ENCODE peak calls at places on chromosomes 4 and X, in seven cellular contexts. One of them, this sample, is unnamed.

GRCh38 chr4:184745747-184746531 is 12.0 kb upstream of the CENPU start:
- DNase-seq in GM20000: peak
- DNase-seq in osteoblast: peak
- DNase-seq in GM12892: peak
- DNase-seq in tibial nerve: peak
- DNase-seq in CD4-positive, CD25-positive, alpha-beta regulatory T cell: peak
- DNase-seq in activated naive CD8-positive, alpha-beta T cell treated with anti-CD3 and anti-CD28 coated beads, Interleukin-2, amount 50 U/mL, for 24 hours: peak
- DNase-seq in this sample: peak

GRCh38 chrX:53074987-53075386 is 7.2 kb upstream of the TSPYL2 start:
- DNase-seq in GM12892: no peak
- DNase-seq in CD4-positive, CD25-positive, alpha-beta regulatory T cell: no peak
- DNase-seq in tibial nerve: no peak
- DNase-seq in osteoblast: no peak
- DNase-seq in GM20000: no peak
- DNase-seq in activated naive CD8-positive, alpha-beta T cell treated with anti-CD3 and anti-CD28 coated beads, Interleukin-2, amount 50 U/mL, for 24 hours: no peak
- DNase-seq in this sample: no peak

GRCh38 chr4:185028625-185029024 is 10.3 kb downstream of the HELT start:
- DNase-seq in activated naive CD8-positive, alpha-beta T cell treated with anti-CD3 and anti-CD28 coated beads, Interleukin-2, amount 50 U/mL, for 24 hours: no peak
- DNase-seq in osteoblast: no peak
- DNase-seq in CD4-positive, CD25-positive, alpha-beta regulatory T cell: no peak
- DNase-seq in tibial nerve: no peak
- DNase-seq in GM12892: no peak
- DNase-seq in GM20000: no peak
- DNase-seq in this sample: no peak

GRCh38 chr4:90883519-90883918 is 756.3 kb downstream of the CCSER1 start:
- DNase-seq in osteoblast: no peak
- DNase-seq in GM20000: no peak
- DNase-seq in tibial nerve: no peak
- DNase-seq in GM12892: no peak
- DNase-seq in activated naive CD8-positive, alpha-beta T cell treated with anti-CD3 and anti-CD28 coated beads, Interleukin-2, amount 50 U/mL, for 24 hours: no peak
- DNase-seq in CD4-positive, CD25-positive, alpha-beta regulatory T cell: no peak
- DNase-seq in this sample: no peak

GRCh38 chr4:118816538-118817177 is 19.3 kb downstream of the SEC24D start:
- DNase-seq in CD4-positive, CD25-positive, alpha-beta regulatory T cell: no peak
- DNase-seq in osteoblast: no peak
- DNase-seq in activated naive CD8-positive, alpha-beta T cell treated with anti-CD3 and anti-CD28 coated beads, Interleukin-2, amount 50 U/mL, for 24 hours: no peak
- DNase-seq in GM12892: no peak
- DNase-seq in GM20000: no peak
- DNase-seq in tibial nerve: no peak
- DNase-seq in this sample: no peak

GRCh38 chrX:109281478-109282275 is 200.2 kb downstream of the GUCY2F start:
- DNase-seq in GM12892: no peak
- DNase-seq in CD4-positive, CD25-positive, alpha-beta regulatory T cell: no peak
- DNase-seq in tibial nerve: no peak
- DNase-seq in activated naive CD8-positive, alpha-beta T cell treated with anti-CD3 and anti-CD28 coated beads, Interleukin-2, amount 50 U/mL, for 24 hours: no peak
- DNase-seq in GM20000: no peak
- DNase-seq in osteoblast: no peak
- DNase-seq in this sample: no peak

GRCh38 chr4:24937176-24937575 is 24.3 kb upstream of the CCDC149 start:
- DNase-seq in activated naive CD8-positive, alpha-beta T cell treated with anti-CD3 and anti-CD28 coated beads, Interleukin-2, amount 50 U/mL, for 24 hours: no peak
- DNase-seq in GM12892: no peak
- DNase-seq in GM20000: no peak
- DNase-seq in CD4-positive, CD25-positive, alpha-beta regulatory T cell: no peak
- DNase-seq in tibial nerve: no peak
- DNase-seq in osteoblast: no peak
- DNase-seq in this sample: no peak

GRCh38 chr4:117610706-117611308 is 423.5 kb upstream of the NDST3 start:
- DNase-seq in osteoblast: no peak
- DNase-seq in GM20000: no peak
- DNase-seq in activated naive CD8-positive, alpha-beta T cell treated with anti-CD3 and anti-CD28 coated beads, Interleukin-2, amount 50 U/mL, for 24 hours: no peak
- DNase-seq in GM12892: no peak
- DNase-seq in tibial nerve: no peak
- DNase-seq in CD4-positive, CD25-positive, alpha-beta regulatory T cell: no peak
- DNase-seq in this sample: no peak

GRCh38 chr4:151753056-151753455 is 7.8 kb downstream of the GATB start:
- DNase-seq in osteoblast: no peak
- DNase-seq in tibial nerve: no peak
- DNase-seq in activated naive CD8-positive, alpha-beta T cell treated with anti-CD3 and anti-CD28 coated beads, Interleukin-2, amount 50 U/mL, for 24 hours: no peak
- DNase-seq in GM20000: peak
- DNase-seq in GM12892: no peak
- DNase-seq in CD4-positive, CD25-positive, alpha-beta regulatory T cell: no peak
- DNase-seq in this sample: no peak

GRCh38 chrX:154486052-154486395 is 391 bp downstream of the UBL4A start:
- DNase-seq in osteoblast: peak
- DNase-seq in GM20000: no peak
- DNase-seq in tibial nerve: peak
- DNase-seq in CD4-positive, CD25-positive, alpha-beta regulatory T cell: peak
- DNase-seq in GM12892: no peak
- DNase-seq in activated naive CD8-positive, alpha-beta T cell treated with anti-CD3 and anti-CD28 coated beads, Interleukin-2, amount 50 U/mL, for 24 hours: peak
- DNase-seq in this sample: no peak

GRCh38 chr4:16264798-16265197 is 38.5 kb upstream of the TAPT1 start:
- DNase-seq in tibial nerve: peak
- DNase-seq in GM20000: peak
- DNase-seq in osteoblast: no peak
- DNase-seq in CD4-positive, CD25-positive, alpha-beta regulatory T cell: no peak
- DNase-seq in activated naive CD8-positive, alpha-beta T cell treated with anti-CD3 and anti-CD28 coated beads, Interleukin-2, amount 50 U/mL, for 24 hours: no peak
- DNase-seq in GM12892: no peak
- DNase-seq in this sample: peak

GRCh38 chr4:138961687-138962086 is 53.9 kb upstream of the NOCT start:
- DNase-seq in GM12892: no peak
- DNase-seq in GM20000: no peak
- DNase-seq in CD4-positive, CD25-positive, alpha-beta regulatory T cell: no peak
- DNase-seq in activated naive CD8-positive, alpha-beta T cell treated with anti-CD3 and anti-CD28 coated beads, Interleukin-2, amount 50 U/mL, for 24 hours: no peak
- DNase-seq in osteoblast: no peak
- DNase-seq in tibial nerve: peak
- DNase-seq in this sample: no peak

GRCh38 chr4:7194251-7195137 is 2.2 kb downstream of the SORCS2 start:
- DNase-seq in osteoblast: peak
- DNase-seq in GM20000: no peak
- DNase-seq in GM12892: no peak
- DNase-seq in tibial nerve: no peak
- DNase-seq in CD4-positive, CD25-positive, alpha-beta regulatory T cell: no peak
- DNase-seq in activated naive CD8-positive, alpha-beta T cell treated with anti-CD3 and anti-CD28 coated beads, Interleukin-2, amount 50 U/mL, for 24 hours: peak
- DNase-seq in this sample: no peak

GRCh38 chrX:43703211-43703791 is 47.2 kb downstream of the MAOA start:
- DNase-seq in osteoblast: no peak
- DNase-seq in GM20000: no peak
- DNase-seq in GM12892: no peak
- DNase-seq in tibial nerve: no peak
- DNase-seq in CD4-positive, CD25-positive, alpha-beta regulatory T cell: no peak
- DNase-seq in activated naive CD8-positive, alpha-beta T cell treated with anti-CD3 and anti-CD28 coated beads, Interleukin-2, amount 50 U/mL, for 24 hours: no peak
- DNase-seq in this sample: no peak

GRCh38 chr4:112145820-112146813 is 863 bp downstream of the FAM241A start:
- DNase-seq in GM20000: peak
- DNase-seq in osteoblast: peak
- DNase-seq in GM12892: peak
- DNase-seq in tibial nerve: peak
- DNase-seq in activated naive CD8-positive, alpha-beta T cell treated with anti-CD3 and anti-CD28 coated beads, Interleukin-2, amount 50 U/mL, for 24 hours: peak
- DNase-seq in CD4-positive, CD25-positive, alpha-beta regulatory T cell: peak
- DNase-seq in this sample: peak

GRCh38 chrX:41108684-41109205 is 23.5 kb downstream of the USP9X start:
- DNase-seq in GM12892: no peak
- DNase-seq in activated naive CD8-positive, alpha-beta T cell treated with anti-CD3 and anti-CD28 coated beads, Interleukin-2, amount 50 U/mL, for 24 hours: no peak
- DNase-seq in osteoblast: no peak
- DNase-seq in GM20000: no peak
- DNase-seq in CD4-positive, CD25-positive, alpha-beta regulatory T cell: no peak
- DNase-seq in tibial nerve: no peak
- DNase-seq in this sample: no peak

GRCh38 chrX:38151426-38151825 is 69.2 kb downstream of the SRPX start:
- DNase-seq in GM20000: no peak
- DNase-seq in tibial nerve: no peak
- DNase-seq in CD4-positive, CD25-positive, alpha-beta regulatory T cell: no peak
- DNase-seq in osteoblast: no peak
- DNase-seq in GM12892: no peak
- DNase-seq in activated naive CD8-positive, alpha-beta T cell treated with anti-CD3 and anti-CD28 coated beads, Interleukin-2, amount 50 U/mL, for 24 hours: no peak
- DNase-seq in this sample: no peak

GRCh38 chr4:176919631-176920030 is 126.9 kb upstream of the VEGFC start:
- DNase-seq in GM12892: no peak
- DNase-seq in GM20000: no peak
- DNase-seq in tibial nerve: no peak
- DNase-seq in CD4-positive, CD25-positive, alpha-beta regulatory T cell: no peak
- DNase-seq in osteoblast: no peak
- DNase-seq in activated naive CD8-positive, alpha-beta T cell treated with anti-CD3 and anti-CD28 coated beads, Interleukin-2, amount 50 U/mL, for 24 hours: no peak
- DNase-seq in this sample: no peak

GRCh38 chr4:172980178-172980577 is 188.4 kb upstream of the GALNT7 start:
- DNase-seq in GM20000: no peak
- DNase-seq in osteoblast: no peak
- DNase-seq in GM12892: no peak
- DNase-seq in CD4-positive, CD25-positive, alpha-beta regulatory T cell: no peak
- DNase-seq in activated naive CD8-positive, alpha-beta T cell treated with anti-CD3 and anti-CD28 coated beads, Interleukin-2, amount 50 U/mL, for 24 hours: no peak
- DNase-seq in tibial nerve: no peak
- DNase-seq in this sample: no peak